ENCODE peak calls at places on chromosomes 12 and 14, in ten cellular contexts. One of them, this sample, is unnamed. For H3K27me3 and H3K36me3, the result is how much of the 10 kb centered on the place peaks cover.

GRCh38 chr12:88579572-88579940 is 715 bp downstream of the KITLG start:
- DNase-seq in IMR-90: no peak
- DNase-seq in mammary epithelial cell: peak
- DNase-seq in left ventricle myocardium inferior: peak
- DNase-seq in right lobe of liver: peak
- DNase-seq in breast epithelium: no peak
- DNase-seq in H1: peak
- DNase-seq in cardiac muscle cell: peak
- DNase-seq in Peyer's patch: no peak
- DNase-seq in psoas muscle: peak
- DNase-seq in this sample: no peak

GRCh38 chr12:55741978-55742377 is 944 bp upstream of the GDF11 start:
- DNase-seq in IMR-90: no peak
- DNase-seq in mammary epithelial cell: no peak
- DNase-seq in left ventricle myocardium inferior: no peak
- DNase-seq in right lobe of liver: no peak
- DNase-seq in breast epithelium: no peak
- DNase-seq in H1: no peak
- DNase-seq in cardiac muscle cell: no peak
- DNase-seq in Peyer's patch: no peak
- DNase-seq in psoas muscle: no peak
- DNase-seq in this sample: no peak

GRCh38 chr12:5166976-5167375 is 123.3 kb downstream of the KCNA5 start:
- DNase-seq in IMR-90: peak
- DNase-seq in mammary epithelial cell: peak
- DNase-seq in left ventricle myocardium inferior: no peak
- DNase-seq in right lobe of liver: no peak
- DNase-seq in breast epithelium: no peak
- DNase-seq in H1: no peak
- DNase-seq in cardiac muscle cell: peak
- DNase-seq in Peyer's patch: no peak
- DNase-seq in psoas muscle: no peak
- DNase-seq in this sample: no peak

GRCh38 chr12:39145175-39145999 is 240.0 kb upstream of the CPNE8 start:
- DNase-seq in IMR-90: no peak
- DNase-seq in mammary epithelial cell: peak
- DNase-seq in left ventricle myocardium inferior: peak
- DNase-seq in right lobe of liver: peak
- DNase-seq in breast epithelium: no peak
- DNase-seq in H1: peak
- DNase-seq in cardiac muscle cell: peak
- DNase-seq in Peyer's patch: no peak
- DNase-seq in psoas muscle: peak
- DNase-seq in this sample: no peak

GRCh38 chr12:49489720-49490119 is 49.1 kb upstream of the KCNH3 start:
- DNase-seq in IMR-90: peak
- DNase-seq in mammary epithelial cell: peak
- DNase-seq in left ventricle myocardium inferior: no peak
- DNase-seq in right lobe of liver: no peak
- DNase-seq in breast epithelium: no peak
- DNase-seq in H1: no peak
- DNase-seq in cardiac muscle cell: peak
- DNase-seq in Peyer's patch: no peak
- DNase-seq in psoas muscle: no peak
- DNase-seq in this sample: no peak

GRCh38 chr12:41962171-41962572 is 182.5 kb downstream of the GXYLT1 start:
- DNase-seq in IMR-90: no peak
- DNase-seq in mammary epithelial cell: no peak
- DNase-seq in left ventricle myocardium inferior: peak
- DNase-seq in right lobe of liver: no peak
- DNase-seq in breast epithelium: peak
- DNase-seq in H1: no peak
- DNase-seq in cardiac muscle cell: no peak
- DNase-seq in Peyer's patch: no peak
- DNase-seq in psoas muscle: peak
- DNase-seq in this sample: no peak

GRCh38 chr12:68358532-68359485 is 26.6 kb upstream of the MDM1 start:
- DNase-seq in IMR-90: peak
- DNase-seq in mammary epithelial cell: peak
- DNase-seq in left ventricle myocardium inferior: no peak
- DNase-seq in right lobe of liver: no peak
- DNase-seq in breast epithelium: peak
- DNase-seq in H1: peak
- DNase-seq in cardiac muscle cell: peak
- DNase-seq in Peyer's patch: peak
- DNase-seq in psoas muscle: peak
- DNase-seq in this sample: no peak

GRCh38 chr14:103280278-103280917 is 53.6 kb upstream of the EIF5 start:
- DNase-seq in IMR-90: no peak
- DNase-seq in mammary epithelial cell: no peak
- DNase-seq in left ventricle myocardium inferior: no peak
- DNase-seq in right lobe of liver: no peak
- DNase-seq in breast epithelium: peak
- DNase-seq in H1: peak
- DNase-seq in cardiac muscle cell: peak
- DNase-seq in Peyer's patch: no peak
- DNase-seq in psoas muscle: no peak
- DNase-seq in this sample: no peak

GRCh38 chr14:74977901-74978385 is 22.5 kb upstream of the PGF start:
- DNase-seq in IMR-90: no peak
- DNase-seq in mammary epithelial cell: no peak
- DNase-seq in left ventricle myocardium inferior: no peak
- DNase-seq in right lobe of liver: no peak
- DNase-seq in breast epithelium: no peak
- DNase-seq in H1: no peak
- DNase-seq in cardiac muscle cell: no peak
- DNase-seq in Peyer's patch: no peak
- DNase-seq in psoas muscle: no peak
- DNase-seq in this sample: no peak

GRCh38 chr12:5480218-5480952 is 48.5 kb downstream of the NTF3 start:
- DNase-seq in IMR-90: peak
- DNase-seq in mammary epithelial cell: no peak
- DNase-seq in left ventricle myocardium inferior: no peak
- DNase-seq in right lobe of liver: no peak
- DNase-seq in breast epithelium: no peak
- DNase-seq in H1: peak
- DNase-seq in cardiac muscle cell: no peak
- DNase-seq in Peyer's patch: no peak
- DNase-seq in psoas muscle: no peak
- DNase-seq in this sample: no peak

GRCh38 chr12:124474709-124475108 is 92.7 kb downstream of the NCOR2 start:
- DNase-seq in IMR-90: no peak
- DNase-seq in mammary epithelial cell: no peak
- DNase-seq in left ventricle myocardium inferior: peak
- DNase-seq in right lobe of liver: peak
- DNase-seq in breast epithelium: no peak
- DNase-seq in H1: no peak
- DNase-seq in cardiac muscle cell: no peak
- DNase-seq in Peyer's patch: no peak
- DNase-seq in psoas muscle: peak
- DNase-seq in this sample: no peak

GRCh38 chr12:119668315-119668651 is 350 bp downstream of the PRKAB1 start:
- DNase-seq in IMR-90: peak
- DNase-seq in mammary epithelial cell: no peak
- DNase-seq in left ventricle myocardium inferior: no peak
- DNase-seq in right lobe of liver: no peak
- DNase-seq in breast epithelium: no peak
- DNase-seq in H1: no peak
- DNase-seq in cardiac muscle cell: no peak
- DNase-seq in Peyer's patch: no peak
- DNase-seq in psoas muscle: no peak
- DNase-seq in this sample: no peak

GRCh38 chr12:121230538-121230907 is 20.6 kb downstream of the P2RX4 start:
- DNase-seq in IMR-90: no peak
- DNase-seq in mammary epithelial cell: no peak
- DNase-seq in left ventricle myocardium inferior: no peak
- DNase-seq in right lobe of liver: no peak
- DNase-seq in breast epithelium: no peak
- DNase-seq in H1: no peak
- DNase-seq in cardiac muscle cell: no peak
- DNase-seq in Peyer's patch: no peak
- DNase-seq in psoas muscle: no peak
- DNase-seq in this sample: no peak

GRCh38 chr14:53093206-53093605 is 59.9 kb downstream of the DDHD1 start:
- DNase-seq in IMR-90: peak
- DNase-seq in mammary epithelial cell: no peak
- DNase-seq in left ventricle myocardium inferior: no peak
- DNase-seq in right lobe of liver: no peak
- DNase-seq in breast epithelium: no peak
- DNase-seq in H1: no peak
- DNase-seq in cardiac muscle cell: peak
- DNase-seq in Peyer's patch: no peak
- DNase-seq in psoas muscle: no peak
- DNase-seq in this sample: no peak

GRCh38 chr12:44000309-44000952 is 164.6 kb downstream of the TMEM117 start:
- DNase-seq in IMR-90: peak
- DNase-seq in mammary epithelial cell: peak
- DNase-seq in left ventricle myocardium inferior: no peak
- DNase-seq in right lobe of liver: no peak
- DNase-seq in breast epithelium: no peak
- DNase-seq in H1: peak
- DNase-seq in cardiac muscle cell: peak
- DNase-seq in Peyer's patch: no peak
- DNase-seq in psoas muscle: no peak
- DNase-seq in this sample: no peak

GRCh38 chr12:122046145-122046544 is 24.5 kb downstream of the BCL7A start:
- DNase-seq in IMR-90: no peak
- DNase-seq in mammary epithelial cell: no peak
- DNase-seq in left ventricle myocardium inferior: no peak
- DNase-seq in right lobe of liver: no peak
- DNase-seq in breast epithelium: no peak
- DNase-seq in H1: no peak
- DNase-seq in cardiac muscle cell: no peak
- DNase-seq in Peyer's patch: no peak
- DNase-seq in psoas muscle: no peak
- DNase-seq in this sample: no peak

GRCh38 chr12:64036414-64036813 is 185.7 kb downstream of the KICS2 start:
- DNase-seq in IMR-90: no peak
- DNase-seq in mammary epithelial cell: no peak
- DNase-seq in left ventricle myocardium inferior: no peak
- DNase-seq in right lobe of liver: no peak
- DNase-seq in breast epithelium: no peak
- DNase-seq in H1: no peak
- DNase-seq in cardiac muscle cell: no peak
- DNase-seq in Peyer's patch: no peak
- DNase-seq in psoas muscle: no peak
- DNase-seq in this sample: no peak

GRCh38 chr12:126617312-126617711 is 1552.1 kb downstream of the AACS start:
- DNase-seq in IMR-90: no peak
- DNase-seq in mammary epithelial cell: no peak
- DNase-seq in left ventricle myocardium inferior: no peak
- DNase-seq in right lobe of liver: no peak
- DNase-seq in breast epithelium: no peak
- DNase-seq in H1: peak
- DNase-seq in cardiac muscle cell: no peak
- DNase-seq in Peyer's patch: no peak
- DNase-seq in psoas muscle: no peak
- DNase-seq in this sample: no peak

DNA sequence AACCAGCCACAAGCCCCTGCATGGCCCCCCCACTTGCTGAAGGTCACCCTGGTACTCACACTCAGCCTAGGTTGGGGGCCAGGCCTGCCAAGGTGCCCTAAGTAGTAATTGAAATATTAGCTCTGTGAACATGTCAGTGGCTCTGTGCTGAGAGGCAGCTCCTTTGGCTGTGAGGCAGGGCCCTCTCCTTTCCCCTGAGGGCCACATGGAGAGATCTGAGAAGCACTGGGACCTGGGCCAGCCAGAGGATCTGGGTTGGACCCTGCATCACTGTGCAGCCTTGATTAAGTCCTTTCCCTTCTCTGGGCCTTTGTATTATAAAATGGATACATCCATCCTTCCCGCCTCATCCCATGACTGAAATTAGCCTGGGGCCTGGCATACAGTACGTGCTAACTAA is 58.0 kb upstream of the FAM222A start:
- DNase-seq in IMR-90: no peak
- DNase-seq in mammary epithelial cell: no peak
- DNase-seq in left ventricle myocardium inferior: no peak
- DNase-seq in right lobe of liver: no peak
- DNase-seq in breast epithelium: no peak
- DNase-seq in H1: no peak
- DNase-seq in cardiac muscle cell: no peak
- DNase-seq in Peyer's patch: no peak
- DNase-seq in psoas muscle: no peak
- DNase-seq in this sample: no peak
- H3K27me3 ChIP-seq in IMR-90: under half
- H3K27me3 ChIP-seq in mammary epithelial cell: under half
- H3K27me3 ChIP-seq in left ventricle myocardium inferior: under half
- H3K27me3 ChIP-seq in right lobe of liver: under half
- H3K27me3 ChIP-seq in breast epithelium: under half
- H3K27me3 ChIP-seq in H1: under half
- H3K27me3 ChIP-seq in cardiac muscle cell: under half
- H3K27me3 ChIP-seq in Peyer's patch: under half
- H3K27me3 ChIP-seq in psoas muscle: under half
- H3K27me3 ChIP-seq in this sample: under half

DNA sequence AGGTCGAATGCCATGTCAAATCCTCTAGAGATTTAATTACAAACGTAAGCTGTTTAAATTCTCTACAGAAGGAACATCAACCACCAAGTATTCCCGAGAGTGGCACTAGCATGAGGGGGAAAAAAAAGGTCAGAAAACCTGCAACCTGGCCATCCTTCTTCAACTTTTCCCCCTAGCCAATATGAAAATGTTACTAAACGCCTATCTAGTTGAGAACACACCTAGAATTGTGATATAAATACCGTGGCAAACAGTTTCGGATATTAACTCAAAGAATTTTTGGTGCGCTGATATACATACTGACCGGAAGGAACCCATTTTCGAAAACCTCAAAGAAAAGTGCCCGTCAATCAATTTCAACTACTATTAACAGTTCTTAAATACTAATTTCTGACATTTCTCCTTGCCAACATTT is 1.8 kb downstream of the HNRNPC start:
- DNase-seq in IMR-90: no peak
- DNase-seq in mammary epithelial cell: peak
- DNase-seq in left ventricle myocardium inferior: no peak
- DNase-seq in right lobe of liver: no peak
- DNase-seq in breast epithelium: no peak
- DNase-seq in H1: peak
- DNase-seq in cardiac muscle cell: peak
- DNase-seq in Peyer's patch: no peak
- DNase-seq in psoas muscle: no peak
- DNase-seq in this sample: no peak
- H3K36me3 ChIP-seq in IMR-90: under half
- H3K36me3 ChIP-seq in mammary epithelial cell: under half
- H3K36me3 ChIP-seq in left ventricle myocardium inferior: under half
- H3K36me3 ChIP-seq in right lobe of liver: under half
- H3K36me3 ChIP-seq in breast epithelium: under half
- H3K36me3 ChIP-seq in H1: under half
- H3K36me3 ChIP-seq in cardiac muscle cell: under half
- H3K36me3 ChIP-seq in Peyer's patch: under half
- H3K36me3 ChIP-seq in psoas muscle: under half
- H3K36me3 ChIP-seq in this sample: under half

GRCh38 chr12:131085125-131085815 is 131.6 kb downstream of the ADGRD1 start:
- DNase-seq in IMR-90: no peak
- DNase-seq in mammary epithelial cell: no peak
- DNase-seq in left ventricle myocardium inferior: peak
- DNase-seq in right lobe of liver: no peak
- DNase-seq in breast epithelium: no peak
- DNase-seq in H1: no peak
- DNase-seq in cardiac muscle cell: no peak
- DNase-seq in Peyer's patch: no peak
- DNase-seq in psoas muscle: no peak
- DNase-seq in this sample: no peak
- H3K27me3 ChIP-seq in IMR-90: under half
- H3K27me3 ChIP-seq in mammary epithelial cell: under half
- H3K27me3 ChIP-seq in left ventricle myocardium inferior: under half
- H3K27me3 ChIP-seq in right lobe of liver: under half
- H3K27me3 ChIP-seq in breast epithelium: under half
- H3K27me3 ChIP-seq in H1: under half
- H3K27me3 ChIP-seq in cardiac muscle cell: under half
- H3K27me3 ChIP-seq in Peyer's patch: under half
- H3K27me3 ChIP-seq in psoas muscle: under half
- H3K27me3 ChIP-seq in this sample: under half

GRCh38 chr12:132028111-132028510 is 78.4 kb downstream of the EP400 start:
- DNase-seq in IMR-90: no peak
- DNase-seq in mammary epithelial cell: no peak
- DNase-seq in left ventricle myocardium inferior: no peak
- DNase-seq in right lobe of liver: no peak
- DNase-seq in breast epithelium: no peak
- DNase-seq in H1: no peak
- DNase-seq in cardiac muscle cell: no peak
- DNase-seq in Peyer's patch: no peak
- DNase-seq in psoas muscle: no peak
- DNase-seq in this sample: no peak
- H3K36me3 ChIP-seq in IMR-90: half or more
- H3K36me3 ChIP-seq in mammary epithelial cell: under half
- H3K36me3 ChIP-seq in left ventricle myocardium inferior: half or more
- H3K36me3 ChIP-seq in right lobe of liver: under half
- H3K36me3 ChIP-seq in breast epithelium: under half
- H3K36me3 ChIP-seq in H1: under half
- H3K36me3 ChIP-seq in cardiac muscle cell: half or more
- H3K36me3 ChIP-seq in Peyer's patch: under half
- H3K36me3 ChIP-seq in psoas muscle: half or more
- H3K36me3 ChIP-seq in this sample: half or more

This sample was measured in esophagus muscularis mucosa.